ENCODE peak calls at places on chromosomes 3 and 15, in six cellular contexts. Y is WTC11, Q is mammary epithelial cell, O is left colon, S is adrenal gland, X is RKO. M is an unnamed sample.

GRCh38 chr15:71295242-71296031 is 180.2 kb downstream of the THSD4 start:
- DNase-seq in O (peak), S (no peak), Q (peak), X (peak), Y (no peak), M (peak)

GRCh38 chr3:40546811-40547210 is 22.1 kb downstream of the ZNF621 start:
- DNase-seq in S (no peak), O (no peak), Q (peak), X (peak), Y (no peak), M (peak)

GRCh38 chr3:58038675-58039302 is 30.6 kb downstream of the FLNB start:
- DNase-seq in O (no peak), Q (no peak), S (no peak), Y (no peak), X (no peak), M (peak)

GRCh38 chr3:14266361-14266760 is 87.7 kb downstream of the LSM3 start:
- DNase-seq in O (peak), X (peak), Y (no peak), S (no peak), Q (no peak), M (no peak)

GRCh38 chr3:114892880-114893279 is 254.2 kb downstream of the ZBTB20 start:
- DNase-seq in S (no peak), X (no peak), Q (no peak), O (no peak), Y (no peak), M (no peak)

GRCh38 chr3:41683666-41684350 is 278.1 kb downstream of the ULK4 start:
- DNase-seq in S (no peak), Y (no peak), O (peak), Q (peak), X (no peak), M (peak)

GRCh38 chr3:194072097-194072428 is 63.9 kb upstream of the HES1 start:
- DNase-seq in Q (peak), O (no peak), S (no peak), Y (no peak), X (no peak), M (peak)

GRCh38 chr15:66603301-66604179 is 37.7 kb upstream of the LCTL start:
- DNase-seq in X (no peak), O (peak), Y (peak), S (peak), Q (peak), M (peak)

GRCh38 chr15:59688383-59688887 is 685 bp downstream of the BNIP2 start:
- DNase-seq in X (peak), S (no peak), Q (peak), O (no peak), Y (no peak), M (peak)

GRCh38 chr15:31296304-31297220 is 30.1 kb upstream of the KLF13 start:
- DNase-seq in Y (no peak), S (peak), X (no peak), Q (peak), O (peak), M (no peak)

GRCh38 chr15:37893309-37893708 is 41.1 kb upstream of the TMCO5A start:
- DNase-seq in O (no peak), Y (no peak), Q (no peak), X (no peak), S (no peak), M (no peak)

GRCh38 chr15:31372635-31373091 is 46.0 kb downstream of the KLF13 start:
- DNase-seq in X (no peak), Y (peak), Q (peak), O (no peak), S (peak), M (peak)

GRCh38 chr3:123285066-123285465 is 83.3 kb downstream of the SEC22A start:
- DNase-seq in Y (no peak), Q (peak), X (no peak), S (no peak), O (no peak), M (no peak)

GRCh38 chr3:61452536-61452991 is 108.8 kb upstream of the PTPRG start:
- DNase-seq in O (no peak), S (no peak), Y (no peak), Q (peak), X (peak), M (peak)

GRCh38 chr15:30859091-30859874 is 44.4 kb upstream of the FAN1 start:
- DNase-seq in Y (no peak), Q (no peak), S (no peak), X (peak), O (no peak), M (peak)

GRCh38 chr15:61828008-61828407 is 232.2 kb downstream of the VPS13C start:
- DNase-seq in O (no peak), Q (no peak), Y (no peak), X (no peak), S (no peak), M (no peak)